ENCODE peak calls at places on chromosome 17, in eight cellular contexts. E is WERI-Rb-1; O is stimulated activated CD4-positive, alpha-beta T cell treated with anti-CD3 and anti-CD28 coated beads, Interleukin-1b, Interleukin-23, amount 100 ng/mL, for 4 hours; F is prostate gland; B is stimulated activated CD8-positive, alpha-beta memory T cell treated with anti-CD3 and anti-CD28 coated beads, Interleukin-7, amount 100 ng/mL, for 1 hour; M is pancreas; U is body of pancreas; A is effector CD4-positive, alpha-beta T cell. S is an unnamed sample.

GRCh38 chr17:28524476-28525415 is 18.6 kb downstream of the FOXN1 start:
- DNase-seq in E (no peak), O (no peak), F (peak), B (no peak), M (peak), U (peak), A (no peak), S (peak)

GRCh38 chr17:69757794-69758430 is 317.1 kb upstream of the KCNJ16 start:
- DNase-seq in E (no peak), O (no peak), F (no peak), B (no peak), M (no peak), U (no peak), A (no peak), S (no peak)

GRCh38 chr17:44005865-44006580 is 1.6 kb downstream of the NAGS start:
- DNase-seq in E (no peak), O (no peak), F (no peak), B (no peak), M (peak), U (peak), A (peak), S (no peak)

GRCh38 chr17:81552244-81553017 is at the start of gene FAAP100:
- DNase-seq in E (peak), O (peak), F (peak), B (peak), M (peak), U (peak), A (peak), S (peak)

GRCh38 chr17:2594657-2595085 is 1.2 kb downstream of the PAFAH1B1 start:
- DNase-seq in E (no peak), O (no peak), F (no peak), B (no peak), M (no peak), U (no peak), A (no peak), S (peak)

GRCh38 chr17:62825182-62825581 is 17.1 kb upstream of the MARCHF10 start:
- DNase-seq in E (no peak), O (no peak), F (no peak), B (no peak), M (no peak), U (no peak), A (no peak), S (no peak)

GRCh38 chr17:17343160-17343735 is 40.1 kb downstream of the NT5M start:
- DNase-seq in E (no peak), O (no peak), F (no peak), B (no peak), M (no peak), U (no peak), A (no peak), S (no peak)

GRCh38 chr17:79993390-79994221 is 42.1 kb downstream of the TBC1D16 start:
- DNase-seq in E (peak), O (no peak), F (peak), B (no peak), M (peak), U (peak), A (no peak), S (no peak)

GRCh38 chr17:41736983-41737679 is 2.7 kb upstream of the HAP1 start:
- DNase-seq in E (no peak), O (no peak), F (no peak), B (no peak), M (no peak), U (no peak), A (no peak), S (no peak)

GRCh38 chr17:40961586-40961985 is 5.2 kb downstream of the KRT39 start:
- DNase-seq in E (no peak), O (no peak), F (no peak), B (no peak), M (no peak), U (no peak), A (no peak), S (peak)

GRCh38 chr17:66276328-66276937 is 26.0 kb upstream of the PRKCA start:
- DNase-seq in E (no peak), O (no peak), F (no peak), B (no peak), M (no peak), U (no peak), A (no peak), S (no peak)

GRCh38 chr17:2250140-2251095 is 53.2 kb downstream of the SMG6 start:
- DNase-seq in E (no peak), O (no peak), F (no peak), B (no peak), M (no peak), U (no peak), A (no peak), S (no peak)

GRCh38 chr17:45722161-45722560 is 62.0 kb upstream of the CRHR1 start:
- DNase-seq in E (peak), O (no peak), F (no peak), B (no peak), M (no peak), U (no peak), A (no peak), S (no peak)

GRCh38 chr17:81429353-81429774 is 34.1 kb downstream of the BAHCC1 start:
- DNase-seq in E (no peak), O (no peak), F (peak), B (no peak), M (peak), U (peak), A (no peak), S (peak)

GRCh38 chr17:52027620-52028019 is 130.9 kb downstream of the CA10 start:
- DNase-seq in E (no peak), O (no peak), F (no peak), B (no peak), M (no peak), U (no peak), A (no peak), S (peak)

GRCh38 chr17:28880572-28880945 is 17.0 kb downstream of the FLOT2 start:
- DNase-seq in E (no peak), O (no peak), F (no peak), B (no peak), M (no peak), U (no peak), A (no peak), S (no peak)

GRCh38 chr17:43171761-43172487 is 910 bp downstream of the NBR1 start:
- DNase-seq in E (peak), O (no peak), F (peak), B (no peak), M (peak), U (peak), A (no peak), S (peak)

GRCh38 chr17:36461330-36462110 is 25.0 kb upstream of the ZNHIT3 start:
- DNase-seq in E (no peak), O (no peak), F (no peak), B (no peak), M (no peak), U (no peak), A (no peak), S (no peak)

GRCh38 chr17:80963812-80964211 is 27.8 kb upstream of the CHMP6 start:
- DNase-seq in E (no peak), O (no peak), F (no peak), B (no peak), M (no peak), U (no peak), A (no peak), S (no peak)

GRCh38 chr17:17785407-17785806 is 51.4 kb downstream of the SREBF1 start:
- DNase-seq in E (no peak), O (no peak), F (no peak), B (no peak), M (peak), U (peak), A (no peak), S (no peak)

GRCh38 chr17:60093694-60094093 is 15.0 kb upstream of the HEATR6 start:
- DNase-seq in E (no peak), O (no peak), F (no peak), B (no peak), M (no peak), U (no peak), A (no peak), S (no peak)

GRCh38 chr17:46916211-46916610 is 6.7 kb upstream of the GOSR2 start:
- DNase-seq in E (no peak), O (no peak), F (no peak), B (no peak), M (no peak), U (no peak), A (no peak), S (no peak)

GRCh38 chr17:80644588-80644987 is 100.0 kb downstream of the RPTOR start:
- DNase-seq in E (no peak), O (no peak), F (no peak), B (no peak), M (no peak), U (no peak), A (no peak), S (no peak)

GRCh38 chr17:38894276-38894675 is 24.4 kb downstream of the LASP1 start:
- DNase-seq in E (no peak), O (no peak), F (no peak), B (no peak), M (no peak), U (no peak), A (no peak), S (no peak)

GRCh38 chr17:13024526-13025263 is 6.9 kb upstream of the ELAC2 start:
- DNase-seq in E (peak), O (peak), F (peak), B (peak), M (peak), U (peak), A (peak), S (peak)

GRCh38 chr17:56047321-56047720 is 106.0 kb upstream of the ANKFN1 start:
- DNase-seq in E (no peak), O (no peak), F (no peak), B (no peak), M (no peak), U (no peak), A (no peak), S (no peak)

GRCh38 chr17:2990396-2990795 is 73.0 kb downstream of the OR1D5 start:
- DNase-seq in E (no peak), O (no peak), F (no peak), B (no peak), M (no peak), U (no peak), A (no peak), S (no peak)

GRCh38 chr17:79647456-79647915 is 36.6 kb upstream of the RBFOX3 start:
- DNase-seq in E (peak), O (no peak), F (peak), B (no peak), M (no peak), U (no peak), A (no peak), S (no peak)

GRCh38 chr17:74769266-74769855 is 6.8 kb downstream of the NAT9 start:
- DNase-seq in E (no peak), O (no peak), F (no peak), B (no peak), M (no peak), U (no peak), A (no peak), S (no peak)

GRCh38 chr17:58325976-58326468 is 2.6 kb downstream of the TSPOAP1 start:
- DNase-seq in E (peak), O (no peak), F (no peak), B (no peak), M (no peak), U (no peak), A (no peak), S (no peak)

GRCh38 chr17:47277921-47278320 is 24.3 kb downstream of the ITGB3 start:
- DNase-seq in E (no peak), O (no peak), F (no peak), B (no peak), M (no peak), U (no peak), A (no peak), S (no peak)

GRCh38 chr17:47895254-47895855 is 681 bp upstream of the SP2 start:
- DNase-seq in E (peak), O (no peak), F (peak), B (no peak), M (peak), U (peak), A (peak), S (peak)

GRCh38 chr17:39199986-39200879 is at the start of gene RPL19:
- DNase-seq in E (peak), O (peak), F (peak), B (peak), M (peak), U (peak), A (peak), S (peak)

GRCh38 chr17:50863931-50864330 is 2.2 kb downstream of the TOB1 start:
- DNase-seq in E (no peak), O (no peak), F (no peak), B (no peak), M (no peak), U (no peak), A (no peak), S (no peak)

GRCh38 chr17:45046536-45047125 is 4.8 kb downstream of the DCAKD start:
- DNase-seq in E (no peak), O (no peak), F (no peak), B (no peak), M (no peak), U (no peak), A (no peak), S (peak)

GRCh38 chr17:58348038-58348437 is 4.0 kb downstream of the SUPT4H1 start:
- DNase-seq in E (no peak), O (no peak), F (no peak), B (no peak), M (no peak), U (no peak), A (no peak), S (no peak)

GRCh38 chr17:32446949-32447348 is 2.6 kb downstream of the PSMD11 start:
- DNase-seq in E (no peak), O (no peak), F (no peak), B (no peak), M (no peak), U (no peak), A (no peak), S (no peak)